ENCODE peak calls at places on chromosomes 6 and 20, in seven cellular contexts. A, W, D, N, P, F and S are unnamed samples.

GRCh38 chr20:36574278-36575065 is 1.1 kb downstream of the TGIF2 start:
- DNase-seq in A (peak), W (peak), D (peak), N (no peak), P (peak), F (peak), S (peak)

GRCh38 chr20:4774209-4774608 is 52.5 kb downstream of the PRND start:
- DNase-seq in A (no peak), W (no peak), D (no peak), N (no peak), P (no peak), F (no peak), S (no peak)

GRCh38 chr6:129046526-129046925 is 163.6 kb downstream of the LAMA2 start:
- DNase-seq in A (no peak), W (no peak), D (no peak), N (no peak), P (no peak), F (no peak), S (no peak)

GRCh38 chr20:59939052-59939878 is 840 bp downstream of the PPP1R3D start:
- DNase-seq in A (no peak), W (peak), D (peak), N (no peak), P (peak), F (peak), S (no peak)

GRCh38 chr6:166936079-166936787 is 20.1 kb downstream of the RNASET2 start:
- DNase-seq in A (no peak), W (no peak), D (no peak), N (no peak), P (no peak), F (no peak), S (peak)

GRCh38 chr6:147106759-147107401 is 97.3 kb upstream of the STXBP5 start:
- DNase-seq in A (no peak), W (no peak), D (peak), N (peak), P (peak), F (no peak), S (no peak)

GRCh38 chr6:101626264-101626663 is 232.8 kb downstream of the GRIK2 start:
- DNase-seq in A (no peak), W (peak), D (no peak), N (no peak), P (no peak), F (no peak), S (no peak)

GRCh38 chr6:106520711-106521367 is 108.5 kb downstream of the RTN4IP1 start:
- DNase-seq in A (peak), W (peak), D (no peak), N (no peak), P (no peak), F (no peak), S (no peak)

GRCh38 chr6:167210375-167211295 is 52.9 kb upstream of the GPR31 start:
- DNase-seq in A (no peak), W (no peak), D (no peak), N (no peak), P (peak), F (no peak), S (peak)

GRCh38 chr20:4170621-4171537 is 155.5 kb upstream of the RNF24 start:
- DNase-seq in A (peak), W (no peak), D (no peak), N (no peak), P (no peak), F (no peak), S (no peak)

GRCh38 chr20:35908007-35908406 is 46.3 kb downstream of the SCAND1 start:
- DNase-seq in A (no peak), W (no peak), D (no peak), N (no peak), P (no peak), F (no peak), S (no peak)

GRCh38 chr6:16130932-16131387 is 2.1 kb downstream of the MYLIP start:
- DNase-seq in A (peak), W (no peak), D (peak), N (peak), P (peak), F (peak), S (no peak)

GRCh38 chr20:13231031-13231752 is 10.1 kb downstream of the ISM1 start:
- DNase-seq in A (no peak), W (no peak), D (no peak), N (no peak), P (no peak), F (peak), S (no peak)

GRCh38 chr6:145080651-145081050 is 654.7 kb downstream of the EPM2A start:
- DNase-seq in A (no peak), W (no peak), D (no peak), N (no peak), P (no peak), F (no peak), S (no peak)

GRCh38 chr6:153058909-153059308 is 56.4 kb upstream of the MTRF1L start:
- DNase-seq in A (no peak), W (no peak), D (peak), N (no peak), P (no peak), F (no peak), S (no peak)

GRCh38 chr6:149210376-149210775 is 107.1 kb upstream of the TAB2 start:
- DNase-seq in A (no peak), W (no peak), D (peak), N (no peak), P (peak), F (no peak), S (no peak)

GRCh38 chr20:17473662-17474061 is 57.5 kb downstream of the BFSP1 start:
- DNase-seq in A (no peak), W (no peak), D (no peak), N (no peak), P (no peak), F (no peak), S (no peak)

DNA sequence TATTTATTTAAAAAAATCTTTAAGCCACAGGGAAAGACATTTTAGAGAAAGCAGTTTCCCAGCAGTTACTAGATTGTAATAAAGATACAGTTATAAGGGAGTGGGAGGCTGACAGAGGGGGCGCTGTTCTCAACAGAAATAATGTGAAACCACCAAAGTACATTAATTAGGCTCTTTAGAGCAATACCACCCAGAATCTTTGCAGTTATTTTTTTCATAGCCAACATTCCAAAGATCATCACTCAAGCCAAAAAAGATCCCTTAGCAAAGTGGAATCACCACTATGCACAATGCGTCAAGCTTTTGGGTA is 331.3 kb upstream of the DEFB112 start:
- DNase-seq in A (no peak), W (no peak), D (peak), N (no peak), P (no peak), F (no peak), S (no peak)
- TF ChIP-seq CTCF in A (no peak), W (no peak), D (no peak), N (peak), P (no peak), F (no peak), S (peak)

DNA sequence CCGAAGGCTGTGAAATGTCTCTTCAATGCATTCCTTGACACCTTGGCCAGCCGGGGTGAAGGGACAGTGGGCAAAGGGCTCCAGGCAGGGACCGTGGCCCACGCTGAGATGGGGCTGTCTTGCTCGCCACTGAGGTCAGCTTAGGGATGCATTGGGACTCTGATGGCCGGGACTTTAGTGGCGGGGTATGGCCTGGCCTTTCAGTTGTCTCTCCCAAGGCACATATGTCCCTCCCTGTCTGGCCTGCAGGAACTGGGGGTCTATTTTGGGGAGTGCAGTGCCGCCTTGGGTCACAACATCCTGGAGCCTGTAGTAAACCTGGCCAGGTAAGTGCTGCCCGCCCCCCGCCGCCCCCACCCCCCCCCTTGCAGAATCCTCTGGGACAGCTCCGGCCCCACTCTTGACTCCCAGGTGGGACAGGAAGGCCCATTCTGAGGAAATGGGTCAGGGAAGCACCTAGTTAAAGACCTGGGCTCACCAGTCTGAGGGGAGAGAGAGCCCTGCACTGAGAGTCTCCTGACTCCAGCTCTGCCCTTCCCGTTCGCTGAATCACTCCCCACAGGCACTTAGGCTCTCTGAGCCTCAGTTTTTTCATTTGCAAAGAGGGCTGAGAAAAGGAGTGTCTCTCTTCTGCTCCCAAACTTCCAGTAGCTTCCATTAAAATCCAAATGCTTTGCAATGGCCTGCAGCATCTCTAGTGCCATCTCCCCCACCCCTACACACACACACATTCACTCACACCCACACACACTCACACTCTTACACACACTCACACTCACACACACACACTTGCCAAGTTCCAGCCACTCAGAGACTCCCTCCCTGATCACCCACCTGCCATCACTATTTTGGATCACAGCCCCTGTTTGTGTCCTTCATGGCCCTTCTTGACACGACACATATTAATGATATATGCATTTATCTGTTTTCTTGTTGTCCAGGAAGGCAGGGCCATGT is 33.1 kb downstream of the RAB44 start:
- DNase-seq in A (no peak), W (no peak), D (no peak), N (no peak), P (no peak), F (no peak), S (no peak)
- TF ChIP-seq CTCF in A (no peak), W (no peak), D (no peak), N (no peak), P (no peak), F (no peak), S (no peak)

GRCh38 chr20:58636983-58637421 is 14.1 kb upstream of the STX16 start:
- DNase-seq in A (no peak), W (no peak), D (no peak), N (no peak), P (no peak), F (no peak), S (no peak)
- TF ChIP-seq CTCF in A (no peak), W (no peak), D (no peak), N (no peak), P (peak), F (no peak), S (peak)

DNA sequence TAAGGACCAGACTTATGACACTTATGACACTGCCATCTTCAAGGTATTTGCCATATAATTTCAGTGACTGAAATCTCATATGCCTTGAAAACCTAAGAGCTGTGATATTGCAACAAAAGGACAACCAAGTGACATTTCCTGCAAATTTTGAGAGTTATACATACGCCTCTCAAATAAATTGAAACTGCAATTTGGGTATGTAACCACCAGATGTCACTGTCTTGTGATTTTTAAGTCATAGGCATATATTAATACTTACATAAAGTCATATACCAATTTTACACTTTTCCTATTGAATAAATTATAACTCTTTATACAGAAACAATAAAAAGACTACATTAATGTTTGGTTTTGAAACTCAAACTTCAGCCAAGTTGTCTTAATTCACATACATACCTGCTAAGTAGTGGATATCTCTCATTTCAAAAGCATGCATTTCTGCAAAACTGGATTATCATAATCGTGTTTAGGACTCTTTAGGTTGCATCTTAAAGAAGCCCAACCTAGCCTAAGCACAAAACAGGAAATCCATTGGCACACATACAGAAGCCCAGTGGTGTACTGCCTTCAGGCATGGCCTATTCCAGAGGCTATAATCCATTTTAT is 180.2 kb downstream of the PACRG start:
- DNase-seq in A (no peak), W (no peak), D (peak), N (no peak), P (peak), F (no peak), S (no peak)
- TF ChIP-seq CTCF in A (no peak), W (no peak), D (no peak), N (peak), P (peak), F (no peak), S (peak)

GRCh38 chr20:50163570-50164317 is 10.2 kb upstream of the PEDS1 start:
- DNase-seq in A (no peak), W (no peak), D (peak), N (no peak), P (peak), F (no peak), S (no peak)

GRCh38 chr20:50170549-50171220 is 17.2 kb upstream of the PEDS1 start:
- DNase-seq in A (no peak), W (no peak), D (no peak), N (no peak), P (no peak), F (no peak), S (no peak)

GRCh38 chr20:50169329-50169823 is 15.9 kb upstream of the PEDS1 start:
- DNase-seq in A (peak), W (peak), D (peak), N (peak), P (peak), F (peak), S (no peak)

GRCh38 chr20:50165687-50166554 is 12.4 kb upstream of the PEDS1 start:
- DNase-seq in A (peak), W (peak), D (peak), N (peak), P (peak), F (peak), S (peak)
- TF ChIP-seq CTCF in A (no peak), W (no peak), D (no peak), N (peak), P (no peak), F (no peak), S (no peak)